ENCODE peak calls at places on chromosomes 7 and 10, in nine cellular contexts. R is Calu3, C is neural progenitor cell, P is right atrium auricular region, D is endothelial cell, W is MM.1S, S is coronary artery, J is lower leg skin, H is GM13976. G is an unnamed sample.

GRCh38 chr10:23786594-23786993 is 347.7 kb downstream of the OTUD1 start:
- DNase-seq in R (no peak), C (no peak), P (no peak), D (no peak), W (no peak), S (no peak), J (no peak), H (no peak), G (no peak)

GRCh38 chr7:139645572-139646523 is 122.4 kb downstream of the CLEC2L start:
- DNase-seq in R (peak), C (peak), P (peak), D (peak), W (peak), S (peak), J (peak), H (peak), G (peak)

GRCh38 chr10:125661942-125662515 is 20.9 kb downstream of the TEX36 start:
- DNase-seq in R (no peak), C (no peak), P (no peak), D (no peak), W (no peak), S (no peak), J (peak), H (no peak), G (peak)

GRCh38 chr10:8187171-8187666 is 132.7 kb downstream of the GATA3 start:
- DNase-seq in R (no peak), C (no peak), P (no peak), D (no peak), W (no peak), S (no peak), J (no peak), H (no peak), G (no peak)

GRCh38 chr7:130878785-130879184 is 144.8 kb upstream of the KLF14 start:
- DNase-seq in R (no peak), C (no peak), P (no peak), D (no peak), W (no peak), S (no peak), J (no peak), H (no peak), G (peak)

GRCh38 chr7:66183700-66184099 is 21.4 kb upstream of the TPST1 start:
- DNase-seq in R (no peak), C (no peak), P (no peak), D (no peak), W (no peak), S (no peak), J (no peak), H (no peak), G (peak)

GRCh38 chr10:106987362-106987761 is 177.1 kb downstream of the SORCS1 start:
- DNase-seq in R (no peak), C (no peak), P (no peak), D (no peak), W (no peak), S (no peak), J (no peak), H (no peak), G (no peak)

GRCh38 chr10:86030312-86030711 is 336.3 kb downstream of the GRID1 start:
- DNase-seq in R (no peak), C (no peak), P (no peak), D (no peak), W (no peak), S (no peak), J (no peak), H (no peak), G (no peak)

GRCh38 chr10:102413053-102413705 is 5.4 kb downstream of the PSD start:
- DNase-seq in R (no peak), C (peak), P (no peak), D (no peak), W (peak), S (no peak), J (no peak), H (peak), G (no peak)

GRCh38 chr10:120402358-120402757 is 54.7 kb upstream of the PLPP4 start:
- DNase-seq in R (no peak), C (no peak), P (no peak), D (no peak), W (no peak), S (no peak), J (no peak), H (no peak), G (no peak)

GRCh38 chr10:82660205-82660604 is 785.2 kb downstream of the NRG3 start:
- DNase-seq in R (no peak), C (no peak), P (no peak), D (no peak), W (no peak), S (no peak), J (no peak), H (no peak), G (no peak)

GRCh38 chr10:43398939-43399871 is 9.8 kb downstream of the HNRNPF start:
- DNase-seq in R (peak), C (no peak), P (no peak), D (no peak), W (no peak), S (peak), J (no peak), H (no peak), G (peak)

GRCh38 chr10:115933098-115933497 is 339.9 kb downstream of the GFRA1 start:
- DNase-seq in R (no peak), C (no peak), P (no peak), D (no peak), W (peak), S (no peak), J (no peak), H (no peak), G (no peak)

GRCh38 chr10:79038841-79039201 is 29.9 kb upstream of the ZMIZ1 start:
- DNase-seq in R (no peak), C (peak), P (no peak), D (no peak), W (no peak), S (no peak), J (no peak), H (no peak), G (no peak)

GRCh38 chr10:19570143-19570542 is 246.1 kb upstream of the PLXDC2 start:
- DNase-seq in R (no peak), C (no peak), P (no peak), D (no peak), W (no peak), S (no peak), J (no peak), H (no peak), G (no peak)

GRCh38 chr7:149884016-149884415 is 10.2 kb downstream of the ATP6V0E2 start:
- DNase-seq in R (no peak), C (no peak), P (no peak), D (no peak), W (no peak), S (peak), J (no peak), H (no peak), G (no peak)

GRCh38 chr10:42242135-42242805 is 396.1 kb downstream of the ZNF33B start:
- DNase-seq in R (no peak), C (no peak), P (no peak), D (no peak), W (no peak), S (no peak), J (no peak), H (no peak), G (no peak)

GRCh38 chr10:123774075-123774742 is 108.1 kb downstream of the GPR26 start:
- DNase-seq in R (no peak), C (no peak), P (no peak), D (no peak), W (no peak), S (no peak), J (no peak), H (no peak), G (no peak)

GRCh38 chr10:21976739-21977138 is 26.8 kb downstream of the DNAJC1 start:
- DNase-seq in R (no peak), C (peak), P (no peak), D (no peak), W (no peak), S (no peak), J (no peak), H (no peak), G (no peak)

GRCh38 chr7:143199040-143199439 is 15.8 kb downstream of the TAS2R39 start:
- DNase-seq in R (no peak), C (no peak), P (no peak), D (no peak), W (no peak), S (no peak), J (no peak), H (no peak), G (no peak)

GRCh38 chr10:113691381-113691780 is 11.7 kb downstream of the CASP7 start:
- DNase-seq in R (no peak), C (no peak), P (no peak), D (no peak), W (no peak), S (no peak), J (no peak), H (no peak), G (no peak)

GRCh38 chr7:41328544-41328943 is 374.3 kb downstream of the INHBA start:
- DNase-seq in R (no peak), C (no peak), P (no peak), D (no peak), W (no peak), S (no peak), J (no peak), H (no peak), G (peak)

GRCh38 chr10:60722623-60723022 is 55.7 kb upstream of the CDK1 start:
- DNase-seq in R (no peak), C (no peak), P (no peak), D (no peak), W (no peak), S (no peak), J (no peak), H (no peak), G (no peak)

GRCh38 chr10:64733980-64734379 is 1212.8 kb downstream of the REEP3 start:
- DNase-seq in R (peak), C (peak), P (no peak), D (peak), W (peak), S (no peak), J (no peak), H (peak), G (no peak)

GRCh38 chr10:113020838-113021237 is 70.8 kb downstream of the TCF7L2 start:
- DNase-seq in R (no peak), C (no peak), P (no peak), D (no peak), W (no peak), S (no peak), J (peak), H (no peak), G (no peak)

GRCh38 chr7:90952649-90952991 is 311.6 kb upstream of the FZD1 start:
- DNase-seq in R (no peak), C (peak), P (no peak), D (no peak), W (no peak), S (no peak), J (no peak), H (no peak), G (no peak)

GRCh38 chr7:28318126-28318762 is 94.1 kb upstream of the CREB5 start:
- DNase-seq in R (no peak), C (no peak), P (no peak), D (no peak), W (no peak), S (no peak), J (no peak), H (no peak), G (no peak)

DNA sequence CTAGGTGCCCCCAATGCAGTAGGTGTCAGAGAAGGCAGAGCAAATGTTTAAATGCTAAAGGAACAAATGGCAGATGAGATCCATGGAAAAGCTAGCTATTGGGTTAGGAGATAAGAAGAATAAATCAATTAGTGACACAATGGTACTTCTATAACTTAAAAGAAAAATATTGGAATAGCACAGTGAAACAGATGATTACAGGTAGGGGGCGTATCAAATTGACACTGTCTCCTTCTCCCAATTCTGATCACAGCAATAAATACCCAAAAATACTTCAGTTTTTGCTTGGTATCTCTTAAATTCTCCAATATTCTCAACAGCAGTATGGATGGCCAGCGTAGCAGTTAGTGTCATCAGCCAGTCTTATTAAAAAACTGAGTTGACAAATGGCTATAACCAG is 5.2 kb downstream of the FRA10AC1 start:
- DNase-seq in R (no peak), C (no peak), P (no peak), D (no peak), W (no peak), S (no peak), J (no peak), H (no peak), G (no peak)
- TF ChIP-seq CTCF in R (no peak), C (peak), P (no peak), D (no peak), W (peak), S (no peak), J (no peak), H (no peak), G (peak)

GRCh38 chr10:47299989-47300931 is at the start of gene GDF10:
- DNase-seq in R (no peak), C (peak), P (no peak), D (peak), W (no peak), S (no peak), J (no peak), H (no peak), G (no peak)
- TF ChIP-seq CTCF in R (no peak), C (peak), P (no peak), D (no peak), W (no peak), S (no peak), J (no peak), H (no peak), G (peak)

DNA sequence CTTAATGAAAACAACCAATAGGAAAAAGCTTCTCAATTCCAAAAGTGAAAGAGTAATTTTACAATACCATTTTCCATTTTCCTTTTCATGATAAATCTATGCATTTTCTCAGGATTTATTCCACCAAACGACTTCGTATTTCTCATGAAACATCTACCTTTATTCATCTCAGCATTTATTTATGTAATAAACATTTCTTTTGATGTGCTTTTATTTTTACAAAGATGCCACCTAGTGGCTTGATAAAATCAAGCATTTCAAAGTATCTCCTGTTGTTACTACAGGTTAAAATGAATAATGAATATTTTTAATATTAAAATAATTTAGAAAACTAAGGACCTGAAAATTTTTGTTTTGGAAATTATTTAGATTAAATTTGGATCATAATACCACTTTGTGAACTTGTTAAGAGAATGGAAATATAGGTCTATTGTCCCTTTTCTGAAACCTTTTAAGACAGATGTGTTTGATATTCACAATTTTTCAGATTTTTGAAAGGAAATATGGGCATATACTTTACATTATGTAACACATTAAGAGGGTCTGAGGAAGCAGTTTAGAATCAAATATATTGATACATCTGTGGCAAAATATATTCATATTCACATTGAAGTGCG is 2.7 kb upstream of the IQUB start:
- DNase-seq in R (no peak), C (no peak), P (no peak), D (no peak), W (peak), S (no peak), J (no peak), H (no peak), G (peak)
- TF ChIP-seq CTCF in R (no peak), C (peak), P (peak), D (peak), W (peak), S (no peak), J (no peak), H (no peak), G (peak)

GRCh38 chr10:121428848-121429247 is 169.4 kb downstream of the FGFR2 start:
- DNase-seq in R (no peak), C (no peak), P (no peak), D (no peak), W (peak), S (no peak), J (no peak), H (no peak), G (no peak)
- TF ChIP-seq CTCF in R (no peak), C (no peak), P (no peak), D (no peak), W (no peak), S (no peak), J (no peak), H (no peak), G (no peak)

GRCh38 chr7:96131525-96131924 is 190.4 kb downstream of the SLC25A13 start:
- DNase-seq in R (no peak), C (peak), P (no peak), D (no peak), W (no peak), S (no peak), J (no peak), H (no peak), G (no peak)
- TF ChIP-seq CTCF in R (no peak), C (peak), P (no peak), D (no peak), W (no peak), S (no peak), J (no peak), H (no peak), G (no peak)